ENCODE peak calls at places on chromosomes 7 and 10, in five cellular contexts. N is dorsolateral prefrontal cortex, Y is left kidney, V is renal cortical epithelial cell, O is ELR. U is an unnamed sample.

GRCh38 chr10:96359616-96360015 is 814 bp upstream of the OPALIN start:
- DNase-seq in N (no peak), Y (peak; percentile 57), V (no peak), O (no peak), U (no peak)

GRCh38 chr10:68784476-68784875 is 42.9 kb upstream of the STOX1 start:
- DNase-seq in N (no peak), Y (no peak), V (no peak), O (no peak), U (no peak)

GRCh38 chr7:151807876-151808275 is 69.0 kb downstream of the PRKAG2 start:
- DNase-seq in N (no peak), Y (no peak), V (no peak), O (no peak), U (no peak)

GRCh38 chr7:22613466-22613865 is 113.5 kb upstream of the STEAP1B start:
- DNase-seq in N (no peak), Y (peak; percentile 16), V (no peak), O (no peak), U (peak; percentile 19)

GRCh38 chr10:132931258-132931657 is 11.1 kb downstream of the CFAP46 start:
- DNase-seq in N (no peak), Y (no peak), V (no peak), O (no peak), U (peak; percentile 2)

GRCh38 chr10:86972613-86973380 is 4.5 kb downstream of the ADIRF start:
- DNase-seq in N (no peak), Y (no peak), V (no peak), O (no peak), U (no peak)

GRCh38 chr10:9158675-9159074 is 1104.2 kb downstream of the GATA3 start:
- DNase-seq in N (no peak), Y (no peak), V (no peak), O (no peak), U (no peak)

GRCh38 chr10:129969528-129970264 is 5.6 kb upstream of the EBF3 start:
- DNase-seq in N (no peak), Y (peak; percentile 30), V (no peak), O (no peak), U (no peak)

U was measured in adipocyte.